ENCODE peak calls at places on chromosome 16, in nine cellular contexts. K is astrocyte of the spinal cord, Q is lung, I is endothelial cell of umbilical vein, P is heart left ventricle, D is left ventricle myocardium inferior, Z is body of pancreas, M is AG09309, W is skeletal muscle cell. B is an unnamed sample.

GRCh38 chr16:21183995-21184394 is 25.5 kb downstream of the LDAF1 start:
- DNase-seq in K (no peak), Q (no peak), I (no peak), P (no peak), D (no peak), Z (no peak), M (no peak), W (no peak), B (no peak)

GRCh38 chr16:87645802-87646201 is 43.5 kb downstream of the JPH3 start:
- DNase-seq in K (no peak), Q (no peak), I (no peak), P (no peak), D (no peak), Z (no peak), M (no peak), W (no peak), B (peak)

GRCh38 chr16:70687172-70687531 is 1.3 kb upstream of the MTSS2 start:
- DNase-seq in K (no peak), Q (no peak), I (no peak), P (no peak), D (no peak), Z (no peak), M (no peak), W (no peak), B (no peak)

GRCh38 chr16:19583665-19584300 is 28.3 kb downstream of the VPS35L start:
- DNase-seq in K (peak), Q (no peak), I (peak), P (no peak), D (no peak), Z (peak), M (no peak), W (no peak), B (peak)

GRCh38 chr16:82524939-82525338 is 101.8 kb upstream of the CDH13 start:
- DNase-seq in K (no peak), Q (no peak), I (no peak), P (no peak), D (no peak), Z (no peak), M (no peak), W (no peak), B (no peak)

GRCh38 chr16:73217654-73218053 is 169.7 kb upstream of the ZFHX3 start:
- DNase-seq in K (no peak), Q (no peak), I (no peak), P (no peak), D (no peak), Z (no peak), M (no peak), W (no peak), B (no peak)

GRCh38 chr16:66703359-66704215 is 7.0 kb upstream of the CMTM4 start:
- DNase-seq in K (no peak), Q (no peak), I (no peak), P (no peak), D (no peak), Z (no peak), M (no peak), W (no peak), B (no peak)

GRCh38 chr16:47779201-47780016 is 318.3 kb downstream of the PHKB start:
- DNase-seq in K (no peak), Q (no peak), I (peak), P (no peak), D (no peak), Z (no peak), M (no peak), W (no peak), B (peak)

GRCh38 chr16:1492082-1492922 is 858 bp upstream of the TELO2 start:
- DNase-seq in K (no peak), Q (no peak), I (no peak), P (no peak), D (no peak), Z (no peak), M (no peak), W (no peak), B (no peak)

GRCh38 chr16:46982335-46982734 is 8.9 kb upstream of the DNAJA2 start:
- DNase-seq in K (no peak), Q (no peak), I (no peak), P (no peak), D (no peak), Z (no peak), M (no peak), W (no peak), B (no peak)

GRCh38 chr16:28175715-28176114 is 36.0 kb downstream of the XPO6 start:
- DNase-seq in K (no peak), Q (no peak), I (no peak), P (no peak), D (no peak), Z (no peak), M (no peak), W (no peak), B (no peak)

GRCh38 chr16:16992986-16993783 is 477.6 kb downstream of the XYLT1 start:
- DNase-seq in K (no peak), Q (no peak), I (no peak), P (no peak), D (no peak), Z (no peak), M (no peak), W (no peak), B (no peak)

GRCh38 chr16:8194795-8195194 is 395.5 kb downstream of the TMEM114 start:
- DNase-seq in K (no peak), Q (no peak), I (no peak), P (no peak), D (no peak), Z (no peak), M (no peak), W (no peak), B (no peak)

GRCh38 chr16:86800914-86801313 is 222.6 kb downstream of the FOXL1 start:
- DNase-seq in K (no peak), Q (no peak), I (no peak), P (no peak), D (no peak), Z (no peak), M (no peak), W (no peak), B (no peak)

GRCh38 chr16:87457051-87457611 is 35.7 kb downstream of the ZCCHC14 start:
- DNase-seq in K (no peak), Q (no peak), I (no peak), P (no peak), D (no peak), Z (peak), M (no peak), W (no peak), B (no peak)

DNA sequence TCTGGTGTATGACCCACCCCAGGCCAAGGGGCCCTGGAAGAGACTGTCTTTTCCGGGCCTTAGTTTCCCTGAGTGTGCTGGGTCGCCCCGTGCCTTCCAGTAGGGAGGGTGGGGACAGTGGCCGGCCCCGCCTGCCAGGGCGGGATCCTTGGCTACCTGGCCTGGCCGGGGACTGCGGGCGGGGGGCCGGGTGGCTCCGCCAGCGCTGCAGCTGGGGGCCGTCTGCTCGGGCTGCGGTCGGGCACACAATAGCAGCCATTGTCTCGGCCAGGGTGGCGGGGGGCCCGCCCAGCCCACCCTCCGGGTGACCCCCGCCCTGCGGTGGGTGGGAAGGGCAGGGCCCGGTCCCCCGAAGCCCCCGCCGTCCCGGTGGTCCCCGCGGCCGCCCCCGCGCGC is 11.5 kb downstream of the GLIS2 start:
- DNase-seq in K (no peak), Q (no peak), I (no peak), P (no peak), D (no peak), Z (no peak), M (no peak), W (no peak), B (peak)
- H3K4me3 ChIP-seq in K (no peak), Q (no peak), I (peak), P (peak), D (peak), Z (no peak), M (no peak), W (peak), B (peak)

GRCh38 chr16:84592718-84593117 is 25.2 kb downstream of the COTL1 start:
- DNase-seq in K (no peak), Q (no peak), I (no peak), P (no peak), D (no peak), Z (no peak), M (no peak), W (no peak), B (no peak)

GRCh38 chr16:84596161-84596560 is 21.7 kb downstream of the COTL1 start:
- DNase-seq in K (no peak), Q (no peak), I (no peak), P (no peak), D (no peak), Z (no peak), M (no peak), W (no peak), B (no peak)

GRCh38 chr16:84594725-84595038 is 23.2 kb downstream of the COTL1 start:
- DNase-seq in K (no peak), Q (no peak), I (no peak), P (no peak), D (no peak), Z (no peak), M (no peak), W (no peak), B (no peak)

GRCh38 chr16:84595052-84595481 is 22.8 kb downstream of the COTL1 start:
- DNase-seq in K (no peak), Q (no peak), I (no peak), P (no peak), D (no peak), Z (peak), M (no peak), W (no peak), B (no peak)

GRCh38 chr16:84593825-84594724 is 23.8 kb downstream of the COTL1 start:
- DNase-seq in K (peak), Q (peak), I (no peak), P (peak), D (no peak), Z (peak), M (no peak), W (no peak), B (no peak)
- H3K4me3 ChIP-seq in K (no peak), Q (no peak), I (no peak), P (no peak), D (no peak), Z (no peak), M (no peak), W (no peak), B (no peak)

GRCh38 chr16:89621136-89621697 is 7.8 kb downstream of the DPEP1 start:
- DNase-seq in K (no peak), Q (no peak), I (no peak), P (no peak), D (no peak), Z (no peak), M (no peak), W (no peak), B (no peak)
- H3K4me3 ChIP-seq in K (no peak), Q (no peak), I (no peak), P (no peak), D (no peak), Z (no peak), M (no peak), W (no peak), B (no peak)

GRCh38 chr16:30926937-30927788 is 3.8 kb downstream of the FBXL19 start:
- DNase-seq in K (no peak), Q (no peak), I (no peak), P (no peak), D (no peak), Z (no peak), M (no peak), W (no peak), B (peak)
- H3K4me3 ChIP-seq in K (no peak), Q (no peak), I (no peak), P (no peak), D (no peak), Z (no peak), M (no peak), W (no peak), B (no peak)

GRCh38 chr16:4111748-4112696 is 4.2 kb downstream of the ADCY9 start:
- DNase-seq in K (peak), Q (no peak), I (no peak), P (no peak), D (no peak), Z (no peak), M (no peak), W (no peak), B (peak)
- H3K4me3 ChIP-seq in K (peak), Q (peak), I (no peak), P (peak), D (peak), Z (peak), M (peak), W (peak), B (peak)

DNA sequence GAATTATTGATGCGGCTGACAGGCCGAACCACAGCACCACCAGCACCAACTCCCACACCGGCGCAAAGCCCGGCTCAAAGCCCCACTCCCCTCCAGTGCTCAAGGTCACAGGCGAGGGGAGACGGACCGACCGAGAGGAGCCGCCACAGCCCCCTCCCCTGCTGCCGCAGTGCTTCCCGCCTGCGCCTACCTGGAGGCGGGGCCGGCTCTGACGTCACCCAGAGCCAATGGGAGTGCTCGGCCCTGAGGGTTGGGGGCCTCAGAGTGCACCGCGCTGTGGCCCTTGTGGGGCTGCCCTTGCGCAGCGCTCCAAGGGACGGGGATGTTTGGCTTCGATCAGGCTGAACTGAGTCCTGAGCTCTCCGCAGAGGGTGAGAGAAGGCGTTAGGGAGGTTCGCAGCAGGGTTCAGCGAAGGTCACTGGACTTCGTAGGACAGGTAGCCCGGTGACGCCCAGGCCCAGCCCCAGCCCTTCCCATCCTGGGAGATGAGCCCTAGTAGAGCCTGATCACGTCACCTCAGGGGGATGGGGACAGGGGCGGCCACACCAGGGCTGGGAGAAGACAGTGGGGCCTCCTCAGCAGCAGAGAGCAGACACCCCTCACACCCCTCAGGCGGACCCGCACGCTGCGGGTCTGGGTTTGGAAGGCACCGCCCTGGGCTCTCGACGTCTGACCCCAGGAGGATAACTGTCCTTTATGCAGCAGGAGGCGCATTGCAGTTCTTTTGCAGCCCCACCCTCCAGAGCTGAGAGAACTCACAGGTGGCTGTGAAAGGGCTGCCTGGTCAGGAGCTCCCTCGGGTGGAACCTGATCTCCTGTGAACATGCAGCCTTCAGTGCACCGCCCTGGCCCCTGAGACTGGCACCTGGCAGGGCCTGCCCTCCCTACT is 1.5 kb downstream of the NDRG4 start:
- DNase-seq in K (no peak), Q (no peak), I (no peak), P (no peak), D (no peak), Z (peak), M (no peak), W (no peak), B (peak)
- H3K4me3 ChIP-seq in K (peak), Q (no peak), I (no peak), P (peak), D (peak), Z (no peak), M (peak), W (peak), B (peak)

B was measured in osteoblast.